ENCODE peak calls at places on chromosomes 13 and 19, in eight cellular contexts. Q is IMR-90, V is adrenal gland, I is HepG2, C is esophagus squamous epithelium, H is testis, G is Peyer's patch, Z is body of pancreas. F is an unnamed sample.

GRCh38 chr13:113034451-113035208 is 65.6 kb downstream of the MCF2L start:
- DNase-seq in Q (peak; percentile 56), V (peak; percentile 62), I (peak; percentile 52), C (no peak), H (peak; percentile 65), G (no peak), Z (peak; percentile 56), F (no peak)

GRCh38 chr13:114031631-114032030 is 57.8 kb upstream of the C13orf46 start:
- DNase-seq in Q (no peak), V (no peak), I (no peak), C (no peak), H (no peak), G (no peak), Z (no peak), F (no peak)

GRCh38 chr13:43694265-43694664 is 92.5 kb downstream of the ENOX1 start:
- DNase-seq in Q (no peak), V (no peak), I (no peak), C (no peak), H (no peak), G (no peak), Z (no peak), F (no peak)

GRCh38 chr13:27023385-27023784 is 148.2 kb downstream of the USP12 start:
- DNase-seq in Q (no peak), V (no peak), I (no peak), C (no peak), H (no peak), G (no peak), Z (no peak), F (no peak)

GRCh38 chr13:94431569-94431968 is 47.9 kb downstream of the DCT start:
- DNase-seq in Q (peak; percentile 17), V (no peak), I (no peak), C (no peak), H (no peak), G (no peak), Z (no peak), F (no peak)

GRCh38 chr19:30444253-30444671 is 72.1 kb downstream of the ZNF536 start:
- DNase-seq in Q (no peak), V (no peak), I (no peak), C (no peak), H (no peak), G (no peak), Z (no peak), F (no peak)

GRCh38 chr13:62294210-62294609 is 878.6 kb upstream of the PCDH20 start:
- DNase-seq in Q (peak; percentile 18), V (no peak), I (no peak), C (no peak), H (no peak), G (no peak), Z (no peak), F (no peak)

GRCh38 chr19:35612224-35612558 is 344 bp upstream of the HAUS5 start:
- DNase-seq in Q (no peak), V (no peak), I (no peak), C (no peak), H (no peak), G (no peak), Z (no peak), F (no peak)

GRCh38 chr13:39676315-39676876 is 20.9 kb downstream of the COG6 start:
- DNase-seq in Q (peak; percentile 39), V (peak; percentile 20), I (peak; percentile 28), C (no peak), H (peak; percentile 46), G (no peak), Z (peak; percentile 10), F (no peak)

GRCh38 chr13:77563110-77563509 is 27.6 kb downstream of the SCEL start:
- DNase-seq in Q (peak; percentile 17), V (no peak), I (peak; percentile 7), C (no peak), H (no peak), G (no peak), Z (no peak), F (no peak)

GRCh38 chr19:38298841-38299680 is 5.0 kb upstream of the C19orf33 start:
- DNase-seq in Q (peak; percentile 64), V (no peak), I (no peak), C (no peak), H (no peak), G (no peak), Z (no peak), F (no peak)

GRCh38 chr19:56110515-56111448 is 10.3 kb downstream of the ZNF787 start:
- DNase-seq in Q (peak; percentile 39), V (peak; percentile 89), I (peak; percentile 78), C (no peak), H (peak; percentile 84), G (no peak), Z (peak; percentile 68), F (peak; percentile 85)

DNA sequence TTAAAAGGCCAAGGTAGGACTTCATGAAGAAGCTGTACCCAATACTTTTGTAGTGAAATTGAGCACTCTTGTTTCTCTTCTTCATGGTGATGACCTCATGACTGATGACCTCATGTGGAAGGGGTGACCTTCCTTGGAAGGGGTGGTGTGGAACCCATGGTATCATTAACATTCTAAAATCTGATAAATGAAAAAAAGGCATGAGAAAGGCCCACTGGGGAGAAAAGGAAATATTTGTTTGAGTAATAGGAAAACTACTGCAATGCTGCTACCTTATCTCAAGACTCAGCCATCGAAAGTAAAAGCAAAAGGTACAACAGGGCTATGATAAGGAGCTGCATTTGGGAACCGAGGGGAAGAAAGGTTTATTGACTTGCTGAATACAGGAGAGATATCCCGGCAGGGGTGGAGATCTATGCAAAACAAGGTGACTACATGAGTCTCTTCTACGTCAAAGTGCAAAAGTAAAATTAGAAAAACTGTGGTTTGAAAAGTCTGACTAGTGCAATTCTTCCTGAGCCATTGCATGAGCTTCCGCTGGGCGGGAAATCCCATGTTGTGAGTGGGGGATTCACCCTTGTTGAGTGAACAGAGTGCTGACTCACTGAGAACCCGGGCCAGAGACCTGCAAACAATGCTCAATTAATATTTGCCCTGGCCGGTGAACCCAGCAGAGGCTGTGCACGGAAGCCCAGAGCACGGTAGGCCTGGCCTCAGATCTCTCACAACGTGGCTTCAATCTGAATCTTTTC is 138.9 kb upstream of the RFC3 start:
- DNase-seq in Q (peak; percentile 1), V (peak; percentile 52), I (peak; percentile 97), C (no peak), H (peak; percentile 60), G (peak; percentile 59), Z (peak; percentile 81), F (peak; percentile 94)
- TF ChIP-seq POLR2A in Q (no peak), V (no peak), I (peak; percentile 88), C (no peak), H (no peak), G (no peak), Z (no peak), F (peak; percentile 58)

GRCh38 chr19:1205114-1206062 is at the start of gene STK11:
- DNase-seq in Q (peak; percentile 94), V (peak; percentile 99), I (peak; percentile 91), C (peak; percentile 94), H (peak; percentile 98), G (peak; percentile 100), Z (peak; percentile 98), F (peak; percentile 99)
- H3K4me1 ChIP-seq in Q (peaks cover 18% of the 10 kb centered on the region), V (peaks cover 45% of the 10 kb centered on the region), I (peaks cover 62% of the 10 kb centered on the region), C (peaks cover 31% of the 10 kb centered on the region), H (peaks cover 42% of the 10 kb centered on the region), G (peaks cover 21% of the 10 kb centered on the region), Z (peaks cover 44% of the 10 kb centered on the region), F (peaks cover 35% of the 10 kb centered on the region)

DNA sequence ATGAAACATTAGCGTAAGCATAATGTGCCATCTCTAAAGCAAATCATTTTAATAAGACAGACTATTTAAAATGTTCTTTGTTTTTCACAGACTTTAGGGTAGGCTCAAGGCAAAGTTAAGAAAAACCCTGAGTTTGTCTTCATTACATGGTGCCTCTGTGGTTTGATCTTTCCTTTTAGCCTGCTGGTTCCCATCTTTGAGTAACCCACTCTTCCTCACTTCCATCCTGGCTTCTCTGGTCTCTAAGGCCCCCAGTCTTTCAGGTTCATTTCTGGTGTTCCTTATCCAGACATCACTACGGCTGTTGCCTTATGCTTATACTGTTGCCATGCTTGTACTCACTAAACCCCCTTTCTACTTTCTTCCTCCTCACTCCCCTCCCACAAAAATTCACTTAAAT is 38.4 kb downstream of the DACH1 start:
- DNase-seq in Q (no peak), V (no peak), I (no peak), C (no peak), H (no peak), G (no peak), Z (no peak), F (no peak)
- TF ChIP-seq POLR2A in Q (no peak), V (no peak), I (no peak), C (no peak), H (no peak), G (no peak), Z (no peak), F (no peak)

GRCh38 chr19:10500247-10500592 is 2.9 kb downstream of the KEAP1 start:
- DNase-seq in Q (no peak), V (no peak), I (no peak), C (no peak), H (no peak), G (no peak), Z (no peak), F (no peak)
- H3K4me1 ChIP-seq in Q (peaks cover 3% of the 10 kb centered on the region), V (peaks cover 45% of the 10 kb centered on the region), I (peaks cover 43% of the 10 kb centered on the region), C (peaks cover 31% of the 10 kb centered on the region), H (peaks cover 13% of the 10 kb centered on the region), G (no peaks in the 10 kb centered on the region), Z (peaks cover 40% of the 10 kb centered on the region), F (no peaks in the 10 kb centered on the region)

DNA sequence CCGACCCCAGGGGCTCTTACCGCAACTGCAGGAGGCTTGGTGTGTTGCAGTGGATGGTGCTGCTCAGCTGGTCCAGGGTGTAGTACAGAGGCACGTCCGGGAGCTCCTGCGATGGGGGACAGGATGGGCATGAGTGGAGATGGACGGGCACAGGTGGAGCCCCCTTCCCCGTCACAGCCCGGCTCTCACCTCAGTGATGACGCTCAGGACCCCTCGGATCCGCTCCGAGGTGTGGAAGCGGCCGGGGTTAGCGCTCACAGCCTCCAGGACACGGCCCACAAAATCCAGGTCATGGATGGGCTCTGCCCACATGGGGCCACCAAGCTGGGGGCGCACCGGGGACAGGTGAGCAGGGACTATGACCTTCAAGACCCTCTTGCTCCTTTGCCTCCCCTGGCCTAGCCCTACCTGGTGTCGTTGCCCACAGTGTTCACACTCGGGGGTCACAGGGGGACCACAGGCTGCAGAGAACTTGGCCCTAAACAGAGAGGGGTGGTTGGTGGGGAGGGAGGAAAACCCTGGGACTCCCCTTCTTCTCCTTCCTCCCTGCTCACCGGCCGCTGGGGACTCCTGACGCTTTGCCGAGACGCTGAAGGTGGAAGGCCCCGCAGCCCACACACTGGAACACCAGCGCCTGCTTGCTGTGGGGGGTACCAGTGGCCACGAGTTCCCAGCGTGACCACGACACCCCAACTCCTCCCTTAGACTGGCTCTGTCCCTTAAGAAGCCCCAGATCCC is 6.9 kb upstream of the LYL1 start:
- DNase-seq in Q (no peak), V (no peak), I (no peak), C (no peak), H (no peak), G (no peak), Z (no peak), F (no peak)
- TF ChIP-seq POLR2A in Q (no peak), V (no peak), I (no peak), C (no peak), H (no peak), G (no peak), Z (no peak), F (no peak)

DNA sequence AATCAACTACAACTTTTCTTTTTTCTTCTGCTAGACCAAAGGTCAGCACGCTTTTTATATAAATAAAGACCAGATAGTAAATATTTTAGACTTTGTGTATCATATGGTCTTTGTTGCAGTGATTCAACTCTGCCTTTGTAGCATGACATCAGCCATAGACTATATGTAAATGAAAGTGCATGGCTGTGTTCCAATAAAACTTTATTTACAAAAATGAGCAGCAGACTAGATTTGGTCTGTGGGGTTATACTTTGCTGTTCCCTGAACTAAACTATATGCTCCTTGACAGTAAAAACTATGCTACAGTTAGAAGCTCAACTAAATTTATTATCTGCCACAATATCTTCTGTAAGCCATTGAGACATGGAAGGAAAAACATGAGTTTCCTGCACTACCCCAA is 100.0 kb downstream of the RNASEH2B start:
- DNase-seq in Q (no peak), V (no peak), I (no peak), C (no peak), H (no peak), G (no peak), Z (no peak), F (no peak)
- H3K4me1 ChIP-seq in Q (no peaks in the 10 kb centered on the region), V (no peaks in the 10 kb centered on the region), I (peaks cover 26% of the 10 kb centered on the region), C (no peaks in the 10 kb centered on the region), H (no peaks in the 10 kb centered on the region), G (no peaks in the 10 kb centered on the region), Z (no peaks in the 10 kb centered on the region), F (no peaks in the 10 kb centered on the region)